ENCODE peak calls at places on chromosome 3, in four cellular contexts. One of them, this sample, is unnamed.

GRCh38 chr3:186515115-186515514 is 29.1 kb downstream of the CRYGS start:
- DNase-seq in NT2/D1: no peak
- DNase-seq in body of pancreas: no peak
- DNase-seq in CD8-positive, alpha-beta T cell: peak; percentile 60
- DNase-seq in this sample: no peak

GRCh38 chr3:158991146-158991705 is 189.4 kb downstream of the MFSD1 start:
- DNase-seq in NT2/D1: peak; percentile 63
- DNase-seq in body of pancreas: peak; percentile 15
- DNase-seq in CD8-positive, alpha-beta T cell: no peak
- DNase-seq in this sample: no peak

GRCh38 chr3:112635674-112636073 is 5.3 kb downstream of the CCDC80 start:
- DNase-seq in NT2/D1: no peak
- DNase-seq in body of pancreas: no peak
- DNase-seq in CD8-positive, alpha-beta T cell: no peak
- DNase-seq in this sample: peak; percentile 54

GRCh38 chr3:15460891-15461524 is 33.6 kb downstream of the EAF1 start:
- DNase-seq in NT2/D1: no peak
- DNase-seq in body of pancreas: no peak
- DNase-seq in CD8-positive, alpha-beta T cell: no peak
- DNase-seq in this sample: no peak

GRCh38 chr3:13495921-13496723 is 16.0 kb downstream of the HDAC11 start:
- DNase-seq in NT2/D1: peak; percentile 84
- DNase-seq in body of pancreas: peak; percentile 80
- DNase-seq in CD8-positive, alpha-beta T cell: peak; percentile 78
- DNase-seq in this sample: peak; percentile 93

GRCh38 chr3:172766718-172767405 is 16.3 kb downstream of the ECT2 start:
- DNase-seq in NT2/D1: no peak
- DNase-seq in body of pancreas: no peak
- DNase-seq in CD8-positive, alpha-beta T cell: no peak
- DNase-seq in this sample: no peak

GRCh38 chr3:97841956-97842355 is 20.1 kb downstream of the CRYBG3 start:
- DNase-seq in NT2/D1: no peak
- DNase-seq in body of pancreas: no peak
- DNase-seq in CD8-positive, alpha-beta T cell: no peak
- DNase-seq in this sample: no peak

GRCh38 chr3:194930439-194931204 is 244.9 kb downstream of the FAM43A start:
- DNase-seq in NT2/D1: no peak
- DNase-seq in body of pancreas: peak; percentile 26
- DNase-seq in CD8-positive, alpha-beta T cell: peak; percentile 31
- DNase-seq in this sample: peak; percentile 84

GRCh38 chr3:54870423-54870822 is 57.4 kb downstream of the LRTM1 start:
- DNase-seq in NT2/D1: no peak
- DNase-seq in body of pancreas: no peak
- DNase-seq in CD8-positive, alpha-beta T cell: no peak
- DNase-seq in this sample: no peak

GRCh38 chr3:126883241-126883640 is 99.7 kb upstream of the PLXNA1 start:
- DNase-seq in NT2/D1: no peak
- DNase-seq in body of pancreas: no peak
- DNase-seq in CD8-positive, alpha-beta T cell: no peak
- DNase-seq in this sample: no peak

GRCh38 chr3:102745881-102746280 is 311.1 kb downstream of the ZPLD1 start:
- DNase-seq in NT2/D1: no peak
- DNase-seq in body of pancreas: no peak
- DNase-seq in CD8-positive, alpha-beta T cell: no peak
- DNase-seq in this sample: no peak

GRCh38 chr3:35137612-35138011 is 501.7 kb upstream of the ARPP21 start:
- DNase-seq in NT2/D1: no peak
- DNase-seq in body of pancreas: no peak
- DNase-seq in CD8-positive, alpha-beta T cell: no peak
- DNase-seq in this sample: no peak

GRCh38 chr3:13069495-13069894 is 3.7 kb downstream of the IQSEC1 start:
- DNase-seq in NT2/D1: no peak
- DNase-seq in body of pancreas: no peak
- DNase-seq in CD8-positive, alpha-beta T cell: peak; percentile 73
- DNase-seq in this sample: peak; percentile 18

GRCh38 chr3:40713306-40713705 is 188.5 kb downstream of the ZNF621 start:
- DNase-seq in NT2/D1: no peak
- DNase-seq in body of pancreas: no peak
- DNase-seq in CD8-positive, alpha-beta T cell: no peak
- DNase-seq in this sample: no peak

GRCh38 chr3:14989943-14990753 is 42.8 kb downstream of the NR2C2 start:
- DNase-seq in NT2/D1: peak; percentile 66
- DNase-seq in body of pancreas: no peak
- DNase-seq in CD8-positive, alpha-beta T cell: no peak
- DNase-seq in this sample: peak; percentile 19

GRCh38 chr3:131796558-131796957 is 238.3 kb downstream of the CPNE4 start:
- DNase-seq in NT2/D1: peak; percentile 59
- DNase-seq in body of pancreas: no peak
- DNase-seq in CD8-positive, alpha-beta T cell: no peak
- DNase-seq in this sample: no peak

GRCh38 chr3:41277790-41278465 is 78.6 kb downstream of the CTNNB1 start:
- DNase-seq in NT2/D1: peak; percentile 28
- DNase-seq in body of pancreas: no peak
- DNase-seq in CD8-positive, alpha-beta T cell: no peak
- DNase-seq in this sample: no peak

GRCh38 chr3:33954956-33955355 is 156.5 kb downstream of the PDCD6IP start:
- DNase-seq in NT2/D1: peak; percentile 47
- DNase-seq in body of pancreas: no peak
- DNase-seq in CD8-positive, alpha-beta T cell: no peak
- DNase-seq in this sample: no peak

GRCh38 chr3:132038198-132038825 is 3.5 kb upstream of the CPNE4 start:
- DNase-seq in NT2/D1: no peak
- DNase-seq in body of pancreas: no peak
- DNase-seq in CD8-positive, alpha-beta T cell: no peak
- DNase-seq in this sample: no peak

GRCh38 chr3:169299897-169300296 is 363.6 kb downstream of the MECOM start:
- DNase-seq in NT2/D1: no peak
- DNase-seq in body of pancreas: no peak
- DNase-seq in CD8-positive, alpha-beta T cell: no peak
- DNase-seq in this sample: no peak

GRCh38 chr3:187799942-187800637 is 54.8 kb upstream of the BCL6 start:
- DNase-seq in NT2/D1: no peak
- DNase-seq in body of pancreas: no peak
- DNase-seq in CD8-positive, alpha-beta T cell: no peak
- DNase-seq in this sample: no peak

GRCh38 chr3:11757441-11757875 is 89.2 kb downstream of the TAMM41 start:
- DNase-seq in NT2/D1: no peak
- DNase-seq in body of pancreas: no peak
- DNase-seq in CD8-positive, alpha-beta T cell: no peak
- DNase-seq in this sample: no peak

GRCh38 chr3:187012609-187013051 is 82.3 kb downstream of the ST6GAL1 start:
- DNase-seq in NT2/D1: no peak
- DNase-seq in body of pancreas: no peak
- DNase-seq in CD8-positive, alpha-beta T cell: peak; percentile 63
- DNase-seq in this sample: no peak

GRCh38 chr3:133468251-133468721 is 68.4 kb downstream of the BFSP2 start:
- DNase-seq in NT2/D1: no peak
- DNase-seq in body of pancreas: no peak
- DNase-seq in CD8-positive, alpha-beta T cell: no peak
- DNase-seq in this sample: no peak

GRCh38 chr3:187996609-187997008 is 157.3 kb upstream of the LPP start:
- DNase-seq in NT2/D1: no peak
- DNase-seq in body of pancreas: no peak
- DNase-seq in CD8-positive, alpha-beta T cell: no peak
- DNase-seq in this sample: no peak

GRCh38 chr3:72888546-72889309 is 882 bp downstream of the GXYLT2 start:
- DNase-seq in NT2/D1: peak; percentile 63
- DNase-seq in body of pancreas: peak; percentile 35
- DNase-seq in CD8-positive, alpha-beta T cell: no peak
- DNase-seq in this sample: no peak

GRCh38 chr3:32819581-32820348 is 2.0 kb downstream of the TRIM71 start:
- DNase-seq in NT2/D1: no peak
- DNase-seq in body of pancreas: no peak
- DNase-seq in CD8-positive, alpha-beta T cell: no peak
- DNase-seq in this sample: no peak

GRCh38 chr3:124557433-124558232 is 172.6 kb upstream of the UMPS start:
- DNase-seq in NT2/D1: no peak
- DNase-seq in body of pancreas: peak; percentile 43
- DNase-seq in CD8-positive, alpha-beta T cell: no peak
- DNase-seq in this sample: no peak

GRCh38 chr3:171526869-171527268 is 66.7 kb upstream of the TNIK start:
- DNase-seq in NT2/D1: no peak
- DNase-seq in body of pancreas: no peak
- DNase-seq in CD8-positive, alpha-beta T cell: no peak
- DNase-seq in this sample: no peak

GRCh38 chr3:133943639-133944131 is 48.0 kb upstream of the RAB6B start:
- DNase-seq in NT2/D1: no peak
- DNase-seq in body of pancreas: no peak
- DNase-seq in CD8-positive, alpha-beta T cell: no peak
- DNase-seq in this sample: no peak

GRCh38 chr3:114409291-114409690 is 115.5 kb downstream of the TIGIT start:
- DNase-seq in NT2/D1: no peak
- DNase-seq in body of pancreas: no peak
- DNase-seq in CD8-positive, alpha-beta T cell: no peak
- DNase-seq in this sample: no peak

GRCh38 chr3:196016485-196016884 is 65.4 kb downstream of the TFRC start:
- DNase-seq in NT2/D1: no peak
- DNase-seq in body of pancreas: no peak
- DNase-seq in CD8-positive, alpha-beta T cell: no peak
- DNase-seq in this sample: no peak

GRCh38 chr3:123349201-123349535 is 99.7 kb downstream of the ADCY5 start:
- DNase-seq in NT2/D1: no peak
- DNase-seq in body of pancreas: no peak
- DNase-seq in CD8-positive, alpha-beta T cell: no peak
- DNase-seq in this sample: no peak

GRCh38 chr3:113898892-113899291 is 48.9 kb upstream of the ZDHHC23 start:
- DNase-seq in NT2/D1: no peak
- DNase-seq in body of pancreas: no peak
- DNase-seq in CD8-positive, alpha-beta T cell: no peak
- DNase-seq in this sample: no peak

GRCh38 chr3:71813704-71814103 is 28.8 kb upstream of the PROK2 start:
- DNase-seq in NT2/D1: no peak
- DNase-seq in body of pancreas: no peak
- DNase-seq in CD8-positive, alpha-beta T cell: no peak
- DNase-seq in this sample: no peak

GRCh38 chr3:71816141-71816540 is 31.2 kb upstream of the PROK2 start:
- DNase-seq in NT2/D1: no peak
- DNase-seq in body of pancreas: no peak
- DNase-seq in CD8-positive, alpha-beta T cell: no peak
- DNase-seq in this sample: no peak

GRCh38 chr3:71815676-71816075 is 30.7 kb upstream of the PROK2 start:
- DNase-seq in NT2/D1: no peak
- DNase-seq in body of pancreas: no peak
- DNase-seq in CD8-positive, alpha-beta T cell: no peak
- DNase-seq in this sample: no peak

GRCh38 chr3:71816757-71817156 is 31.8 kb upstream of the PROK2 start:
- DNase-seq in NT2/D1: no peak
- DNase-seq in body of pancreas: no peak
- DNase-seq in CD8-positive, alpha-beta T cell: no peak
- DNase-seq in this sample: no peak

DNA sequence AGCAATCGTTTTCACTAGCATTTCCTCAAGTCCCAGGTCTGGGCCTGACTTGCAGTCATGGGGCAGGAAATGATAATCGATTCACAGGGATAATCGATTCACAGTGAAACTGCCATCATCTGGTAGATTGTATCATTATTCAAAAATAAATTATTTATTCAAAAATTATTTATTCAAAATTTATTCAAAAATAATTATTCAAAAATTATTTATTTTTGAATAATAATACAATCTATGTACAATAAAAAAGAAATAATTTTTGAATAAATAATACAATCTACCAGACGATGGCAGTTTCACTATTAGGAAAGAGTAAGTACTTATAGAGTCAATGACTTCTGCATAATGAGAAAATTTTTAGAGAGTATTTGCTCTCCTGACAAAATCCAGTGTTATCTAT is 28.1 kb upstream of the PROK2 start:
- DNase-seq in NT2/D1: no peak
- DNase-seq in body of pancreas: no peak
- DNase-seq in CD8-positive, alpha-beta T cell: no peak
- DNase-seq in this sample: no peak
- H3K27me3 ChIP-seq in NT2/D1: no peaks in the 10 kb centered on the region
- H3K27me3 ChIP-seq in body of pancreas: no peaks in the 10 kb centered on the region
- H3K27me3 ChIP-seq in CD8-positive, alpha-beta T cell: no peaks in the 10 kb centered on the region
- H3K27me3 ChIP-seq in this sample: no peaks in the 10 kb centered on the region

GRCh38 chr3:157104521-157104920 is 55.4 kb downstream of the CCNL1 start:
- DNase-seq in NT2/D1: no peak
- DNase-seq in body of pancreas: no peak
- DNase-seq in CD8-positive, alpha-beta T cell: no peak
- DNase-seq in this sample: no peak
- H3K4me1 ChIP-seq in NT2/D1: no peaks in the 10 kb centered on the region
- H3K4me1 ChIP-seq in body of pancreas: peaks cover 6% of the 10 kb centered on the region
- H3K4me1 ChIP-seq in CD8-positive, alpha-beta T cell: no peaks in the 10 kb centered on the region
- H3K4me1 ChIP-seq in this sample: peaks cover 19% of the 10 kb centered on the region

GRCh38 chr3:182793663-182794454 is 555 bp downstream of the ATP11B start:
- DNase-seq in NT2/D1: peak; percentile 15
- DNase-seq in body of pancreas: peak; percentile 45
- DNase-seq in CD8-positive, alpha-beta T cell: peak; percentile 72
- DNase-seq in this sample: peak; percentile 72

GRCh38 chr3:182795383-182795782 is 2.1 kb downstream of the ATP11B start:
- DNase-seq in NT2/D1: no peak
- DNase-seq in body of pancreas: no peak
- DNase-seq in CD8-positive, alpha-beta T cell: peak; percentile 54
- DNase-seq in this sample: no peak

GRCh38 chr3:182794455-182794773 is 1.1 kb downstream of the ATP11B start:
- DNase-seq in NT2/D1: no peak
- DNase-seq in body of pancreas: no peak
- DNase-seq in CD8-positive, alpha-beta T cell: no peak
- DNase-seq in this sample: no peak

GRCh38 chr3:182794806-182795369 is 1.6 kb downstream of the ATP11B start:
- DNase-seq in NT2/D1: no peak
- DNase-seq in body of pancreas: no peak
- DNase-seq in CD8-positive, alpha-beta T cell: no peak
- DNase-seq in this sample: no peak

GRCh38 chr3:182796310-182796709 is 3.0 kb downstream of the ATP11B start:
- DNase-seq in NT2/D1: no peak
- DNase-seq in body of pancreas: no peak
- DNase-seq in CD8-positive, alpha-beta T cell: no peak
- DNase-seq in this sample: no peak
- H3K27me3 ChIP-seq in NT2/D1: peaks cover 17% of the 10 kb centered on the region
- H3K27me3 ChIP-seq in body of pancreas: no peaks in the 10 kb centered on the region
- H3K27me3 ChIP-seq in CD8-positive, alpha-beta T cell: no peaks in the 10 kb centered on the region
- H3K27me3 ChIP-seq in this sample: no peaks in the 10 kb centered on the region

DNA sequence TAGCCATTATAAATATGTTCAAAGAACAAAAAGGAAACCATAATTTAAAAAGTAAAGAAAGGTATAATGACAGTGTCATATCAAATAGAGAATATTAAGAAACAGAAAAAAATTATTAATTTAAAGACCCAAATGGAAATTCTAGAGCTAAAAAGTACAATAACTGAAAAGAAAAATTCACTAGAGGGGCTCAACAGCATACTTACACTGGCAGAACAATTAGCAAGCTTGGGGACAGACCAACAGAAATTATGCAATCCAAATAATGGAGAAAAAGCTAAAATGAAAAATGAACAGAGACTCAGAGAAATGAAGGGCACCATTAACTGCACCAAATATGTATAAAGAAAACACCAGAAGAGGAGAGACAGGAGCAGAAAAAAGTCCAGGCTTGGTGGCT is 13.7 kb downstream of the SPCS1 start:
- DNase-seq in NT2/D1: no peak
- DNase-seq in body of pancreas: no peak
- DNase-seq in CD8-positive, alpha-beta T cell: no peak
- DNase-seq in this sample: no peak
- H3K4me1 ChIP-seq in NT2/D1: peaks cover 2% of the 10 kb centered on the region
- H3K4me1 ChIP-seq in body of pancreas: no peaks in the 10 kb centered on the region
- H3K4me1 ChIP-seq in CD8-positive, alpha-beta T cell: peaks cover 25% of the 10 kb centered on the region
- H3K4me1 ChIP-seq in this sample: no peaks in the 10 kb centered on the region

GRCh38 chr3:108887777-108888176 is 65.2 kb downstream of the TRAT1 start:
- DNase-seq in NT2/D1: peak; percentile 15
- DNase-seq in body of pancreas: no peak
- DNase-seq in CD8-positive, alpha-beta T cell: no peak
- DNase-seq in this sample: no peak
- H3K27me3 ChIP-seq in NT2/D1: no peaks in the 10 kb centered on the region
- H3K27me3 ChIP-seq in body of pancreas: no peaks in the 10 kb centered on the region
- H3K27me3 ChIP-seq in CD8-positive, alpha-beta T cell: no peaks in the 10 kb centered on the region
- H3K27me3 ChIP-seq in this sample: no peaks in the 10 kb centered on the region